ENCODE peak calls at places on chromosomes 11 and 22, in six cellular contexts. I is mesendoderm, G is substantia nigra, W is NCI-H524 treated with DMSO at 0.1 percent for 48 hours, C is stomach, Z is HAP-1. P is an unnamed sample.

GRCh38 chr11:116366980-116367640 is 405.7 kb downstream of the BUD13 start:
- DNase-seq in G (no peak), C (no peak), I (peak), Z (no peak), W (no peak), P (peak)

GRCh38 chr11:122192634-122193245 is 76.7 kb upstream of the BLID start:
- DNase-seq in I (no peak), C (no peak), G (no peak), W (no peak), Z (no peak), P (no peak)

GRCh38 chr11:126561327-126561893 is 205.9 kb downstream of the ST3GAL4 start:
- DNase-seq in I (peak), Z (peak), G (no peak), W (no peak), C (no peak), P (peak)

GRCh38 chr11:45219411-45219810 is 66.7 kb downstream of the SYT13 start:
- DNase-seq in G (no peak), W (no peak), I (no peak), Z (no peak), C (no peak), P (no peak)

GRCh38 chr11:2768471-2769408 is 68.9 kb upstream of the KCNQ1OT1 start:
- DNase-seq in I (peak), Z (peak), W (no peak), C (peak), G (no peak), P (peak)

GRCh38 chr11:116371146-116371545 is 401.6 kb downstream of the BUD13 start:
- DNase-seq in C (no peak), W (peak), G (no peak), Z (no peak), I (no peak), P (no peak)

GRCh38 chr11:95531116-95531515 is 258.5 kb downstream of the FAM76B start:
- DNase-seq in Z (no peak), I (peak), W (no peak), C (no peak), G (no peak), P (no peak)

GRCh38 chr22:18091916-18092526 is 14.2 kb downstream of the PEX26 start:
- DNase-seq in G (no peak), I (no peak), C (peak), Z (no peak), W (no peak), P (no peak)

GRCh38 chr11:1534682-1535081 is 37.4 kb downstream of the DUSP8 start:
- DNase-seq in I (no peak), G (no peak), C (no peak), Z (no peak), W (no peak), P (no peak)

GRCh38 chr11:61971177-61972111 is 4.0 kb upstream of the FTH1 start:
- DNase-seq in C (peak), Z (peak), I (peak), G (peak), W (no peak), P (peak)

GRCh38 chr11:134562176-134562575 is 150.1 kb upstream of the B3GAT1 start:
- DNase-seq in I (no peak), W (no peak), C (no peak), G (no peak), Z (no peak), P (peak)

GRCh38 chr11:65613091-65613928 is 711 bp downstream of the MAP3K11 start:
- DNase-seq in Z (peak), W (no peak), C (peak), I (no peak), G (peak), P (no peak)

GRCh38 chr22:49203091-49203862 is 624.4 kb downstream of the BRD1 start:
- DNase-seq in G (no peak), Z (peak), I (no peak), C (peak), W (no peak), P (peak)

GRCh38 chr22:24049211-24049610 is 38.1 kb downstream of the CABIN1 start:
- DNase-seq in C (no peak), I (no peak), G (no peak), Z (no peak), W (no peak), P (no peak)

GRCh38 chr11:8095356-8095755 is 14.3 kb downstream of the TUB start:
- DNase-seq in G (no peak), C (peak), Z (no peak), I (no peak), W (no peak), P (peak)

GRCh38 chr11:121555172-121555571 is 102.4 kb upstream of the SORL1-AS1 start:
- DNase-seq in Z (no peak), W (no peak), G (no peak), I (no peak), C (no peak), P (peak)

GRCh38 chr11:28142724-28143123 is 34.5 kb downstream of the METTL15 start:
- DNase-seq in W (no peak), I (no peak), C (no peak), Z (no peak), G (no peak), P (no peak)

GRCh38 chr22:31680764-31681624 is 19.0 kb upstream of the PISD start:
- DNase-seq in Z (no peak), W (no peak), I (no peak), C (no peak), G (no peak), P (no peak)

GRCh38 chr22:38180841-38181452 is 683 bp downstream of the PLA2G6 start:
- DNase-seq in I (peak), C (peak), G (peak), W (no peak), Z (peak), P (peak)

GRCh38 chr11:90556612-90557011 is 333.8 kb upstream of the CHORDC1 start:
- DNase-seq in Z (no peak), W (no peak), G (no peak), I (no peak), C (no peak), P (no peak)

GRCh38 chr11:20114588-20114987 is 45.7 kb downstream of the DBX1 start:
- DNase-seq in I (no peak), G (no peak), Z (no peak), W (no peak), C (no peak), P (no peak)

GRCh38 chr22:20647586-20648305 is 126.2 kb upstream of the SERPIND1 start:
- DNase-seq in Z (no peak), G (no peak), I (no peak), W (no peak), C (no peak), P (no peak)

GRCh38 chr11:70552441-70553150 is 154.3 kb downstream of the CTTN start:
- DNase-seq in G (no peak), W (peak), I (no peak), Z (no peak), C (no peak), P (no peak)

GRCh38 chr11:46721286-46721685 is 2.3 kb downstream of the F2 start:
- DNase-seq in W (no peak), C (no peak), Z (no peak), I (no peak), G (no peak), P (peak)

GRCh38 chr11:47950396-47950795 is 30.0 kb upstream of the PTPRJ start:
- DNase-seq in Z (no peak), W (no peak), I (no peak), G (no peak), C (no peak), P (no peak)

GRCh38 chr11:17525570-17525969 is 18.6 kb downstream of the USH1C start:
- DNase-seq in W (no peak), G (no peak), I (no peak), Z (no peak), C (no peak), P (no peak)

GRCh38 chr22:47748887-47749286 is 986.4 kb downstream of the TBC1D22A start:
- DNase-seq in C (no peak), I (no peak), G (no peak), W (no peak), Z (no peak), P (peak)

GRCh38 chr11:126969865-126970479 is 30.6 kb downstream of the KIRREL3 start:
- DNase-seq in C (no peak), G (no peak), Z (peak), W (no peak), I (peak), P (no peak)

GRCh38 chr11:539971-540481 is 2.7 kb downstream of the LRRC56 start:
- DNase-seq in Z (no peak), I (no peak), C (no peak), W (no peak), G (no peak), P (peak)

GRCh38 chr11:65425105-65425970 is 2.7 kb downstream of the NEAT1 start:
- DNase-seq in Z (peak), G (no peak), W (no peak), C (peak), I (peak), P (peak)

GRCh38 chr11:65392899-65393298 is 6.5 kb downstream of the FRMD8 start:
- DNase-seq in C (no peak), G (no peak), I (no peak), W (no peak), Z (no peak), P (no peak)

GRCh38 chr11:118618991-118619375 is 11.6 kb downstream of the PHLDB1 start:
- DNase-seq in C (no peak), W (no peak), Z (no peak), G (no peak), I (no peak), P (peak)

GRCh38 chr22:39634530-39635399 is 64.2 kb downstream of the CACNA1I start:
- DNase-seq in C (peak), W (no peak), I (peak), Z (peak), G (no peak), P (peak)

GRCh38 chr11:119490253-119491006 is 67.5 kb upstream of the THY1 start:
- DNase-seq in G (no peak), I (no peak), W (no peak), C (no peak), Z (no peak), P (no peak)

GRCh38 chr11:1053121-1053901 is 16.8 kb upstream of the MUC6 start:
- DNase-seq in W (no peak), C (no peak), G (no peak), I (no peak), Z (no peak), P (no peak)

GRCh38 chr11:26186389-26186788 is 145.5 kb upstream of the ANO3 start:
- DNase-seq in Z (no peak), W (no peak), I (no peak), G (no peak), C (no peak), P (no peak)

GRCh38 chr11:44014968-44015623 is 32.7 kb upstream of the ACCSL start:
- DNase-seq in W (no peak), Z (no peak), C (no peak), I (no peak), G (no peak), P (peak)

GRCh38 chr11:73359930-73360742 is 16.1 kb upstream of the RELT start:
- DNase-seq in C (no peak), I (peak), G (peak), Z (peak), W (no peak), P (peak)